ENCODE peak calls at places on chromosome 16, in four cellular contexts. Z is stimulated activated CD8-positive, alpha-beta memory T cell treated with anti-CD3 and anti-CD28 coated beads, Interleukin-2, amount 100 ng/mL, for 1 hour; U is NCI-H1436; M is activated T-helper 1 cell treated with Interleukin-2 at 50 U/mL for 16 hours. Q is an unnamed sample.

GRCh38 chr16:71628810-71629209 is 2.8 kb downstream of the MARVELD3 start:
- DNase-seq in Z (no peak), U (peak), M (no peak), Q (no peak)

GRCh38 chr16:88195911-88196465 is 186.8 kb upstream of the ZNF469 start:
- DNase-seq in U (no peak), M (no peak), Z (no peak), Q (no peak)

GRCh38 chr16:55077231-55077630 is 146.6 kb downstream of the IRX5 start:
- DNase-seq in Z (no peak), U (no peak), M (no peak), Q (no peak)

GRCh38 chr16:78443300-78443604 is 343.8 kb downstream of the WWOX start:
- DNase-seq in M (no peak), U (no peak), Z (no peak), Q (no peak)

GRCh38 chr16:2507679-2508064 is 6.1 kb upstream of the ATP6V0C start:
- DNase-seq in Z (no peak), M (no peak), U (no peak), Q (no peak)

GRCh38 chr16:48384305-48384981 is 770 bp downstream of the SIAH1 start:
- DNase-seq in M (peak), U (no peak), Z (no peak), Q (peak)

GRCh38 chr16:12801511-12802042 is 2.1 kb downstream of the CPPED1 start:
- DNase-seq in M (no peak), U (no peak), Z (no peak), Q (no peak)

GRCh38 chr16:23323224-23324030 is 21.3 kb downstream of the SCNN1B start:
- DNase-seq in M (no peak), Z (no peak), U (no peak), Q (no peak)

GRCh38 chr16:56848955-56849689 is 15.9 kb upstream of the SLC12A3 start:
- DNase-seq in Z (no peak), M (no peak), U (no peak), Q (peak)

GRCh38 chr16:78175287-78175686 is 75.8 kb downstream of the WWOX start:
- DNase-seq in U (no peak), Z (no peak), M (no peak), Q (no peak)

GRCh38 chr16:52265446-52265861 is 281.5 kb downstream of the TOX3 start:
- DNase-seq in U (peak), M (no peak), Z (no peak), Q (peak)

GRCh38 chr16:80803341-80804060 is 897 bp downstream of the CDYL2 start:
- DNase-seq in Z (no peak), M (peak), U (no peak), Q (no peak)

GRCh38 chr16:49980166-49980565 is 44.9 kb upstream of the CNEP1R1 start:
- DNase-seq in U (no peak), Z (no peak), M (no peak), Q (no peak)

GRCh38 chr16:14070877-14071575 is at the start of gene MRTFB:
- DNase-seq in U (peak), M (peak), Z (peak), Q (peak)

GRCh38 chr16:10934325-10935107 is 7.8 kb downstream of the DEXI start:
- DNase-seq in Z (no peak), M (no peak), U (no peak), Q (no peak)

GRCh38 chr16:49108611-49109010 is 173.0 kb downstream of the CBLN1 start:
- DNase-seq in M (no peak), U (peak), Z (no peak), Q (no peak)

GRCh38 chr16:89805136-89805905 is 11.1 kb downstream of the FANCA start:
- DNase-seq in Z (no peak), U (no peak), M (no peak), Q (no peak)

GRCh38 chr16:23424292-23424958 is 28.6 kb downstream of the COG7 start:
- DNase-seq in U (no peak), M (no peak), Z (no peak), Q (no peak)

GRCh38 chr16:24851700-24852099 is 5.9 kb downstream of the SLC5A11 start:
- DNase-seq in U (no peak), Z (no peak), M (no peak), Q (no peak)

GRCh38 chr16:86924537-86924936 is 346.2 kb downstream of the FOXL1 start:
- DNase-seq in U (no peak), Z (no peak), M (no peak), Q (no peak)

Q was measured in NCI-H1092.